ENCODE peak calls at places on chromosomes 3 and 15, in eight cellular contexts. J, T, C, M, Q, V, O and H are unnamed samples.
A peak's percentile ranks its signal among the peaks of the same experiment; 100 is the strongest.

GRCh38 chr15:76340198-76340801 is 3.7 kb downstream of the ISL2 start:
- DNase-seq in J (peak; percentile 25), T (peak; percentile 35), C (peak; percentile 18), M (no peak), Q (no peak), V (no peak), O (no peak), H (no peak)

GRCh38 chr3:68876112-68876713 is 56.1 kb downstream of the TAFA4 start:
- DNase-seq in J (peak; percentile 50), T (peak; percentile 83), C (peak; percentile 31), M (peak; percentile 57), Q (peak; percentile 13), V (no peak), O (peak; percentile 66), H (peak; percentile 74)

GRCh38 chr15:92528736-92529135 is 126.8 kb downstream of the FAM174B start:
- DNase-seq in J (peak; percentile 38), T (no peak), C (no peak), M (no peak), Q (no peak), V (no peak), O (no peak), H (no peak)

GRCh38 chr3:149233323-149233722 is 11.7 kb upstream of the CP start:
- DNase-seq in J (no peak), T (no peak), C (no peak), M (no peak), Q (no peak), V (no peak), O (no peak), H (no peak)

GRCh38 chr15:31586841-31587240 is 260.2 kb downstream of the KLF13 start:
- DNase-seq in J (no peak), T (no peak), C (no peak), M (no peak), Q (no peak), V (no peak), O (no peak), H (peak; percentile 37)

GRCh38 chr15:51104512-51104911 is 9.8 kb upstream of the TNFAIP8L3 start:
- DNase-seq in J (peak; percentile 65), T (peak; percentile 82), C (peak; percentile 35), M (no peak), Q (peak; percentile 93), V (peak; percentile 74), O (no peak), H (no peak)

GRCh38 chr3:158768881-158769518 is 32.9 kb upstream of the MFSD1 start:
- DNase-seq in J (peak; percentile 98), T (peak; percentile 95), C (no peak), M (no peak), Q (peak; percentile 63), V (peak; percentile 41), O (peak; percentile 85), H (peak; percentile 60)

GRCh38 chr15:49155834-49156627 is 632 bp upstream of the COPS2 start:
- DNase-seq in J (peak; percentile 48), T (peak; percentile 41), C (no peak), M (no peak), Q (no peak), V (no peak), O (no peak), H (peak; percentile 17)

GRCh38 chr3:25897019-25897418 is 107.1 kb downstream of the OXSM start:
- DNase-seq in J (no peak), T (peak; percentile 3), C (no peak), M (no peak), Q (no peak), V (no peak), O (peak; percentile 59), H (peak; percentile 19)

DNA sequence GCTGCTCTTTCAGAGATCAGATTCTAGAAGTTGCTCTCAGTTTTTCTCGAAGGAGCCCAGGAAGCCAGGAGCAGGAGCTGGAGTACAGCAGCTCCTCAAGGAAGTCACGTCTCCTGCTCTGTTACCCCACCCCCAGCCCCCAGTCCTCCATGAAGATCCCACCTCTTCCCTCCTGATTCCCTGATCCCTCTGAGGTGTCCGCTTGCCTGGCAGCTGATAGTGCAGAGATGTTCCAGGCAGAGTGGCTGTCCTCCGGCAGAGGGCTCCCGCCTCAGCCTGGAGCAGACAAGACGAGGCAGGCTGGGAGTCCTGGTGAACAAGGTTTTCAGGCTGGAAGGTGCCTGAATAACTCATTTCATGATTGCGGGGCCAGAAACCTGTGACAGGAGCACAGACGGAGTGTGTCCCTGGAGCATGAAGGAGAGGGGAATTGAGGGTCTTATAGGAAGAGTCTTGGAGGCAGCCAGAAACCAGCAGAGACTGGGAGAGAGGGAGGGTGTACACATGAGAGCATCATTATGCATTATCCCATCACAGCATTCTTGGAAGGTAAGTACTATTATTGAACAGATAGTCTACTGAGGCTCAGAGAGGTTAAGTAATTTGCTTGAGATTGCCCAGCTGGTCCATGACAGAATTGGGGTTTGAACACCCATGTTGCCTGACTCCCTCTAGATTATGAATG is 1.2 kb downstream of the HRH1 start:
- DNase-seq in J (peak; percentile 81), T (peak; percentile 85), C (peak; percentile 32), M (peak; percentile 84), Q (peak; percentile 74), V (peak; percentile 81), O (peak; percentile 78), H (peak; percentile 86)
- H3K4me3 ChIP-seq in J (peak overlapping the region; percentile 85), T (peak overlapping the region; percentile 84), C (no peak overlapping the region), M (peak overlapping the region; percentile 67), Q (peak overlapping the region; percentile 18), V (peak overlapping the region; percentile 62), O (peak overlapping the region; percentile 56), H (peak overlapping the region; percentile 47)

GRCh38 chr15:58413253-58413652 is 18.5 kb upstream of the LIPC start:
- DNase-seq in J (no peak), T (no peak), C (no peak), M (no peak), Q (no peak), V (no peak), O (no peak), H (no peak)

GRCh38 chr15:58407786-58408185 is 24.0 kb upstream of the LIPC start:
- DNase-seq in J (no peak), T (no peak), C (no peak), M (no peak), Q (no peak), V (no peak), O (no peak), H (no peak)

GRCh38 chr15:58410353-58410752 is 21.4 kb upstream of the LIPC start:
- DNase-seq in J (no peak), T (peak; percentile 4), C (no peak), M (peak; percentile 34), Q (no peak), V (no peak), O (no peak), H (no peak)

GRCh38 chr15:58407366-58407765 is 24.4 kb upstream of the LIPC start:
- DNase-seq in J (no peak), T (no peak), C (no peak), M (peak; percentile 74), Q (no peak), V (no peak), O (no peak), H (no peak)

DNA sequence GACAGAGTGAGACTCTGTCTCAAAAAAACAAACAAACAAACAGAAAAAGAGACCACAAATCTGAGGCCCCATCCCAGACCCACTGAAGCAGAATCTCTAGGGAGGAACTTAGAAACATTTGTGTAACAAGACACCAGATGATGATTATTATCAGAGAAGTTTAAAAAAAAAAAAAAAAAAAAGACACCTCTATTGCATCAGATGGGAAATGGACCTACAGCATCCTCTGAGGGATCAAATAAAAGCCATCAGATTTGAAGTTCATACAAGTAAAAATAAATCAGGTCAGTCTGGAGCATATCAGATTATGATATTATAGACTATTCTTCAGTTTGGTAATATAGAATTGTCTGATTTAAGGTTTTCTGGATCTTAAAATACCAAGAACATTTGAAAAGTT is 21.9 kb upstream of the LIPC start:
- DNase-seq in J (no peak), T (no peak), C (no peak), M (no peak), Q (no peak), V (no peak), O (no peak), H (no peak)
- H3K4me3 ChIP-seq in J (peak overlapping the region; percentile 45), T (no peak overlapping the region), C (no peak overlapping the region), M (peak overlapping the region; percentile 39), Q (no peak overlapping the region), V (no peak overlapping the region), O (no peak overlapping the region), H (no peak overlapping the region)

GRCh38 chr15:85427286-85428028 is 47.1 kb downstream of the AKAP13 start:
- DNase-seq in J (no peak), T (no peak), C (no peak), M (no peak), Q (no peak), V (no peak), O (no peak), H (no peak)

GRCh38 chr15:85429522-85429921 is 49.1 kb downstream of the AKAP13 start:
- DNase-seq in J (no peak), T (no peak), C (no peak), M (no peak), Q (no peak), V (no peak), O (no peak), H (no peak)

DNA sequence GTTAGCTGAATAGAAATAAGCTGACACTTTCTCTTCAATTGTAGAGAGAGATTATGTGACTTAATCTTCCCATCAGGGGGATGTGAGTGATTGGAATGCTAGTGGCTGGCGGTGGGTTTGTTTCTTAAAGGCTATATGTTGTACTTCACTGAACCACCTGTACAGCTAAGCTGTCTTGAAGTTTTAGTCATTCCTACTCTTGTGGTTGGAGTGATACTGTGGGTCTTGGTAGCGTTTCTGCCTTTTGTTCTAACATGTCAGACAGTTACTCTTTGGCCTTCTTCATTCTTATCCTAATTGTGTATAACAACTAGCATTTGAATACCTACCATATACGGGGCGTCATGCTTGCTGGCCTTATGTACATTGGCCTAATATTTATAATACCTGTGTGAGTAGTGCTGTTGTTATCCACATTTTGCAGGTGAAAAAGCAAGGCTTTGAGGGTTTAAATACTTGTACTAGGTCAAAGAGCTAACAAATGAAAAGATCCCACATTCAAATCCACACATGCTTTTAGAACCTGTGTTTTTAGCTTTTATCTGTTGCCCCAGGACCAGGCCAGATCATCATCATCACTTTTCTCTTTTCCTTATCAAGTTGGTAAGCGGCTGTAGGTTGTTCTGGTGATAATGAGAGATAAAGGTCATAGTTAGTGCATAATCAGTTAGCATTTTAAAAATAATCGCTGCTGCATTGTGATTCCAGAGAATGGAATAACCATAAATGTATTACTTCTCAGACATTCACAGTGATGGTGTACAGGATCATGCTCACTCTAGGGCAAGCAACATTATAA is 50.2 kb downstream of the AKAP13 start:
- DNase-seq in J (no peak), T (no peak), C (no peak), M (no peak), Q (no peak), V (no peak), O (no peak), H (peak; percentile 58)
- H3K4me3 ChIP-seq in J (no peak overlapping the region), T (no peak overlapping the region), C (no peak overlapping the region), M (no peak overlapping the region), Q (no peak overlapping the region), V (no peak overlapping the region), O (no peak overlapping the region), H (no peak overlapping the region)

GRCh38 chr3:186596568-186597287 is 16.1 kb upstream of the AHSG start:
- DNase-seq in J (peak; percentile 60), T (peak; percentile 44), C (no peak), M (no peak), Q (no peak), V (no peak), O (no peak), H (peak; percentile 67)
- H3K4me3 ChIP-seq in J (no peak overlapping the region), T (no peak overlapping the region), C (no peak overlapping the region), M (no peak overlapping the region), Q (no peak overlapping the region), V (no peak overlapping the region), O (no peak overlapping the region), H (no peak overlapping the region)